ENCODE peak calls at places on chromosomes 2 and 18, in seven cellular contexts. One of them, this sample, is unnamed.
A peak's percentile ranks its signal among the peaks of the same experiment; 100 is the strongest.

GRCh38 chr2:167844714-167845530 is 402.5 kb downstream of the STK39 start:
- DNase-seq in SK-N-SH: no peak
- DNase-seq in T47D: no peak
- DNase-seq in GM12878: no peak
- DNase-seq in HepG2: peak; percentile 36
- DNase-seq in H1: peak; percentile 47
- DNase-seq in K562: no peak
- DNase-seq in this sample: peak; percentile 29

GRCh38 chr2:24411488-24412146 is 51.3 kb upstream of the ITSN2 start:
- DNase-seq in GM12878: no peak
- DNase-seq in H1: no peak
- DNase-seq in K562: no peak
- DNase-seq in SK-N-SH: no peak
- DNase-seq in HepG2: no peak
- DNase-seq in T47D: no peak
- DNase-seq in this sample: no peak

GRCh38 chr2:217935901-217936684 is 66.7 kb downstream of the TNS1 start:
- DNase-seq in HepG2: no peak
- DNase-seq in T47D: no peak
- DNase-seq in GM12878: no peak
- DNase-seq in SK-N-SH: no peak
- DNase-seq in K562: no peak
- DNase-seq in H1: no peak
- DNase-seq in this sample: no peak

GRCh38 chr18:22194151-22194598 is 24.8 kb downstream of the GATA6 start:
- DNase-seq in K562: peak; percentile 81
- DNase-seq in H1: no peak
- DNase-seq in HepG2: peak; percentile 96
- DNase-seq in SK-N-SH: no peak
- DNase-seq in T47D: no peak
- DNase-seq in GM12878: no peak
- DNase-seq in this sample: no peak

GRCh38 chr2:195795879-195796278 is 138.9 kb downstream of the SLC39A10 start:
- DNase-seq in GM12878: no peak
- DNase-seq in H1: no peak
- DNase-seq in K562: no peak
- DNase-seq in T47D: no peak
- DNase-seq in HepG2: no peak
- DNase-seq in SK-N-SH: no peak
- DNase-seq in this sample: no peak

GRCh38 chr2:189723199-189723598 is 39.4 kb downstream of the OSGEPL1 start:
- DNase-seq in K562: no peak
- DNase-seq in GM12878: no peak
- DNase-seq in H1: no peak
- DNase-seq in HepG2: no peak
- DNase-seq in T47D: no peak
- DNase-seq in SK-N-SH: no peak
- DNase-seq in this sample: no peak

GRCh38 chr18:56902653-56903052 is 244.2 kb upstream of the BOD1L2 start:
- DNase-seq in K562: no peak
- DNase-seq in GM12878: no peak
- DNase-seq in H1: no peak
- DNase-seq in SK-N-SH: no peak
- DNase-seq in T47D: no peak
- DNase-seq in HepG2: no peak
- DNase-seq in this sample: no peak

GRCh38 chr2:146481629-146482028 is 1363.2 kb upstream of the ACVR2A start:
- DNase-seq in GM12878: no peak
- DNase-seq in H1: no peak
- DNase-seq in HepG2: no peak
- DNase-seq in SK-N-SH: no peak
- DNase-seq in T47D: no peak
- DNase-seq in K562: no peak
- DNase-seq in this sample: no peak

GRCh38 chr2:126973745-126974144 is 75.1 kb downstream of the TEX51 start:
- DNase-seq in T47D: no peak
- DNase-seq in K562: no peak
- DNase-seq in HepG2: no peak
- DNase-seq in SK-N-SH: no peak
- DNase-seq in GM12878: no peak
- DNase-seq in H1: no peak
- DNase-seq in this sample: no peak

GRCh38 chr18:44958450-44958849 is 277.8 kb downstream of the SETBP1 start:
- DNase-seq in H1: no peak
- DNase-seq in T47D: no peak
- DNase-seq in K562: no peak
- DNase-seq in HepG2: no peak
- DNase-seq in SK-N-SH: no peak
- DNase-seq in GM12878: no peak
- DNase-seq in this sample: no peak

GRCh38 chr2:86584164-86584913 is 21.1 kb upstream of the CHMP3 start:
- DNase-seq in K562: no peak
- DNase-seq in T47D: no peak
- DNase-seq in HepG2: no peak
- DNase-seq in SK-N-SH: peak; percentile 6
- DNase-seq in H1: no peak
- DNase-seq in GM12878: no peak
- DNase-seq in this sample: no peak

GRCh38 chr2:64470071-64470470 is 16.1 kb downstream of the LGALSL start:
- DNase-seq in K562: no peak
- DNase-seq in SK-N-SH: no peak
- DNase-seq in T47D: no peak
- DNase-seq in H1: no peak
- DNase-seq in HepG2: no peak
- DNase-seq in GM12878: no peak
- DNase-seq in this sample: no peak

GRCh38 chr2:228556707-228557106 is 375.2 kb upstream of the SPHKAP start:
- DNase-seq in H1: no peak
- DNase-seq in GM12878: no peak
- DNase-seq in SK-N-SH: no peak
- DNase-seq in K562: no peak
- DNase-seq in HepG2: no peak
- DNase-seq in T47D: no peak
- DNase-seq in this sample: no peak

GRCh38 chr18:902179-902718 is 2.4 kb upstream of the ADCYAP1 start:
- DNase-seq in HepG2: no peak
- DNase-seq in GM12878: no peak
- DNase-seq in SK-N-SH: no peak
- DNase-seq in T47D: no peak
- DNase-seq in H1: no peak
- DNase-seq in K562: no peak
- DNase-seq in this sample: peak; percentile 6

GRCh38 chr2:71742953-71743601 is 289.7 kb downstream of the DYSF start:
- DNase-seq in T47D: no peak
- DNase-seq in SK-N-SH: no peak
- DNase-seq in K562: peak; percentile 53
- DNase-seq in HepG2: no peak
- DNase-seq in GM12878: no peak
- DNase-seq in H1: no peak
- DNase-seq in this sample: peak; percentile 74

GRCh38 chr2:26011990-26012856 is 21.7 kb upstream of the RAB10 start:
- DNase-seq in GM12878: no peak
- DNase-seq in SK-N-SH: no peak
- DNase-seq in K562: peak; percentile 39
- DNase-seq in HepG2: peak; percentile 94
- DNase-seq in H1: no peak
- DNase-seq in T47D: peak; percentile 31
- DNase-seq in this sample: peak; percentile 92

GRCh38 chr2:201872576-201872975 is 66.2 kb downstream of the CDK15 start:
- DNase-seq in GM12878: no peak
- DNase-seq in K562: no peak
- DNase-seq in SK-N-SH: no peak
- DNase-seq in T47D: no peak
- DNase-seq in H1: no peak
- DNase-seq in HepG2: no peak
- DNase-seq in this sample: no peak

GRCh38 chr2:26270363-26270762 is 25.6 kb downstream of the HADHB start:
- DNase-seq in GM12878: no peak
- DNase-seq in H1: no peak
- DNase-seq in K562: no peak
- DNase-seq in SK-N-SH: no peak
- DNase-seq in T47D: no peak
- DNase-seq in HepG2: no peak
- DNase-seq in this sample: no peak

GRCh38 chr2:59622599-59623308 is 930.7 kb downstream of the BCL11A start:
- DNase-seq in SK-N-SH: no peak
- DNase-seq in GM12878: no peak
- DNase-seq in HepG2: no peak
- DNase-seq in K562: no peak
- DNase-seq in H1: no peak
- DNase-seq in T47D: no peak
- DNase-seq in this sample: no peak

GRCh38 chr2:160835166-160835565 is 325.1 kb upstream of the TANK start:
- DNase-seq in H1: no peak
- DNase-seq in HepG2: no peak
- DNase-seq in K562: no peak
- DNase-seq in T47D: no peak
- DNase-seq in SK-N-SH: no peak
- DNase-seq in GM12878: no peak
- DNase-seq in this sample: no peak

DNA sequence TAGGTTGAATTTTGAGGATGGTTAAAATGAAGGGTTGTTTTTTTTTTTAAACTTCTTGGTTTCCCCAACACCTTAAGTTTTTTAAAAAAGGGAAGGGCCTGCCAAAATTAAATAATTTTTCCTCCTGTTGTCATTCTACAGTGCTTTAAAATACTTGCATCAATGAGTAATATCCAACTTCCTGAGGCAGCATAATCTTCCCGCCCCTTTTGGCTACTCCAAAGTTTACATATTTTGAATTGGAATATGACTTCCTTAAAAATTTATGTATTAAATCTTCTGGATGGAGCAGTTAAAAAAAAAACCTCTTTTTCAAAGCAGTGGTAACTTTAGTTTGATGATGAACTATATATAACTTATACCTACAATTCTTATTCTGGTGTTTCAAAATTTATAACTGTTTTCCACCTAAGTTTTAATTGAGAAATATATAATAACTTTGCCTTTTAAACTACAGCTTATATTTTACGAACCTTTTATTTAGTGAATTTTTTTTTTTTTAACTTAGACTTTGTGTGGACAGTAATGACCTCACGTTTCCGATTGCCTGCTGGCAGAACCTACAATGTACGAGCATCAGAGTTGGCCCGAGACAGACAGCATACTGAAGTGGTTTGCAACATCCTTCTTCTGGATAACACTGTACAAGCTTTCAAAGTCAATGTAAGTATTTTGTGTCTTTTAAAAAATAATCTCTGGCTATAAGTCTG is 49.8 kb downstream of the PTPN4 start:
- DNase-seq in HepG2: no peak
- DNase-seq in T47D: no peak
- DNase-seq in K562: no peak
- DNase-seq in H1: no peak
- DNase-seq in GM12878: no peak
- DNase-seq in SK-N-SH: no peak
- DNase-seq in this sample: no peak
- TF ChIP-seq JUND in HepG2: no peak
- TF ChIP-seq JUND in T47D: no peak
- TF ChIP-seq JUND in K562: no peak
- TF ChIP-seq JUND in H1: no peak
- TF ChIP-seq JUND in GM12878: no peak
- TF ChIP-seq JUND in SK-N-SH: no peak
- TF ChIP-seq JUND in this sample: no peak

GRCh38 chr2:44233450-44234128 is 41.7 kb upstream of the SLC3A1 start:
- DNase-seq in T47D: peak; percentile 40
- DNase-seq in SK-N-SH: peak; percentile 15
- DNase-seq in K562: no peak
- DNase-seq in GM12878: no peak
- DNase-seq in HepG2: peak; percentile 79
- DNase-seq in H1: no peak
- DNase-seq in this sample: no peak
- TF ChIP-seq JUND in T47D: no peak
- TF ChIP-seq JUND in SK-N-SH: peak; percentile 83
- TF ChIP-seq JUND in K562: no peak
- TF ChIP-seq JUND in GM12878: no peak
- TF ChIP-seq JUND in HepG2: peak; percentile 77
- TF ChIP-seq JUND in H1: peak; percentile 91
- TF ChIP-seq JUND in this sample: peak; percentile 49

GRCh38 chr2:36433311-36434217 is 78.0 kb downstream of the CRIM1 start:
- DNase-seq in HepG2: peak; percentile 97
- DNase-seq in SK-N-SH: no peak
- DNase-seq in T47D: no peak
- DNase-seq in K562: no peak
- DNase-seq in GM12878: no peak
- DNase-seq in H1: no peak
- DNase-seq in this sample: no peak
- TF ChIP-seq JUND in HepG2: no peak
- TF ChIP-seq JUND in SK-N-SH: peak; percentile 39
- TF ChIP-seq JUND in T47D: peak; percentile 30
- TF ChIP-seq JUND in K562: no peak
- TF ChIP-seq JUND in GM12878: no peak
- TF ChIP-seq JUND in H1: no peak
- TF ChIP-seq JUND in this sample: no peak

GRCh38 chr2:32847734-32848133 is 99.0 kb upstream of the LTBP1 start:
- DNase-seq in SK-N-SH: no peak
- DNase-seq in GM12878: no peak
- DNase-seq in T47D: no peak
- DNase-seq in K562: no peak
- DNase-seq in HepG2: no peak
- DNase-seq in H1: no peak
- DNase-seq in this sample: no peak

GRCh38 chr2:32852821-32853220 is 93.9 kb upstream of the LTBP1 start:
- DNase-seq in SK-N-SH: no peak
- DNase-seq in H1: no peak
- DNase-seq in T47D: no peak
- DNase-seq in HepG2: no peak
- DNase-seq in GM12878: no peak
- DNase-seq in K562: no peak
- DNase-seq in this sample: no peak

GRCh38 chr2:32856891-32857290 is 89.9 kb upstream of the LTBP1 start:
- DNase-seq in T47D: no peak
- DNase-seq in HepG2: no peak
- DNase-seq in H1: no peak
- DNase-seq in SK-N-SH: no peak
- DNase-seq in GM12878: no peak
- DNase-seq in K562: no peak
- DNase-seq in this sample: no peak

GRCh38 chr2:32849456-32850194 is 97.1 kb upstream of the LTBP1 start:
- DNase-seq in SK-N-SH: no peak
- DNase-seq in HepG2: no peak
- DNase-seq in GM12878: no peak
- DNase-seq in H1: no peak
- DNase-seq in T47D: no peak
- DNase-seq in K562: no peak
- DNase-seq in this sample: no peak

DNA sequence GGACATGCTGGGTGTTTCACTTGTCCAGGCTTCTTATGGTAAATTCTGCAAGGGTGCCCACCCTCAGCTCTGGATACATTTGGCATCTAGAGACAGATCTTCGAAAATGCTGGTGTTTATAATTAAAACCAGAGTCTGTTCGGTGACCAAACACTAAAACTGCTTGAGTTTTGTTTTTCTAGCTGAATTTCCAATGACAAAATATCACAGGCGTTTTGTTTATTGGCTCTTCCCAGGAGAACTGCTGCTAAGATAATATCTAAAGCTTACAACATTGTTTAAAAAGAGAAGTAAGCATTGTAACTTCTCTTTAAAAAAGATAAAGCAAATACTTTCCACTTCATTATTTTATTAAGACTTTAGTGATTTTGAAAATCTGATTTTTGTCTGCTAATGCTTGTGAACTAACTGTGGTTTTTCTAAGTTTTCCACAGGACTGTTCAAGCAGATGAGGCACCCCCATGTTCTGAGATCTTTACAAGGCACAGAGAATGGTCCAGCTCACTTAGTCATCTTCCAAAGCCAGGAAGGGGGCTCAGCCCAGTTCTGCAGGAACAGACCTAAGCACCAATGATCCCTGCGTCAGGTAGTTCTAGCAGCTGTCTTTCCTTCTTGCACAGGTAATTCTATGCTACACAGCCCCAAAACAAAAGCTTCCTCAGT is 94.8 kb upstream of the LTBP1 start:
- DNase-seq in GM12878: no peak
- DNase-seq in T47D: no peak
- DNase-seq in SK-N-SH: no peak
- DNase-seq in K562: no peak
- DNase-seq in HepG2: no peak
- DNase-seq in H1: no peak
- DNase-seq in this sample: no peak
- TF ChIP-seq JUND in GM12878: no peak
- TF ChIP-seq JUND in T47D: no peak
- TF ChIP-seq JUND in SK-N-SH: no peak
- TF ChIP-seq JUND in K562: no peak
- TF ChIP-seq JUND in HepG2: no peak
- TF ChIP-seq JUND in H1: no peak
- TF ChIP-seq JUND in this sample: no peak

This sample was measured in HCT116.